ENCODE peak calls at places on chromosome 20, in four cellular contexts. Z, A, C and D are unnamed samples.

GRCh38 chr20:17959257-17959627 is 9.4 kb downstream of the SNX5 start:
- ATAC-seq in Z (no peak), A (no peak), C (peak; percentile 9), D (no peak)

GRCh38 chr20:32224463-32224862 is 16.8 kb downstream of the POFUT1 start:
- ATAC-seq in Z (no peak), A (no peak), C (no peak), D (no peak)

GRCh38 chr20:4470375-4470774 is 251.3 kb upstream of the PRND start:
- ATAC-seq in Z (no peak), A (no peak), C (no peak), D (no peak)

GRCh38 chr20:25453035-25453810 is 45.8 kb downstream of the GINS1 start:
- ATAC-seq in Z (no peak), A (no peak), C (peak; percentile 12), D (no peak)

GRCh38 chr20:53678315-53678989 is 84.8 kb upstream of the ZNF217 start:
- ATAC-seq in Z (no peak), A (no peak), C (no peak), D (no peak)

GRCh38 chr20:62228982-62229545 is 9.0 kb upstream of the HRH3 start:
- ATAC-seq in Z (no peak), A (no peak), C (no peak), D (no peak)

GRCh38 chr20:9093203-9093962 is 24.5 kb downstream of the PLCB4 start:
- ATAC-seq in Z (peak; percentile 30), A (no peak), C (no peak), D (peak; percentile 34)

GRCh38 chr20:64102647-64103354 is 4.6 kb downstream of the NPBWR2 start:
- ATAC-seq in Z (no peak), A (no peak), C (no peak), D (no peak)

GRCh38 chr20:33753143-33753542 is 21.3 kb downstream of the ZNF341 start:
- ATAC-seq in Z (no peak), A (no peak), C (no peak), D (no peak)

GRCh38 chr20:33444797-33445560 is 1.4 kb upstream of the SNTA1 start:
- ATAC-seq in Z (peak; percentile 55), A (peak; percentile 6), C (peak; percentile 21), D (no peak)

GRCh38 chr20:57714409-57715267 is 4.8 kb upstream of the PMEPA1 start:
- ATAC-seq in Z (no peak), A (no peak), C (no peak), D (no peak)

GRCh38 chr20:48758206-48758820 is 69.5 kb downstream of the PREX1 start:
- ATAC-seq in Z (no peak), A (peak; percentile 34), C (no peak), D (no peak)

GRCh38 chr20:17499041-17499440 is 32.1 kb downstream of the BFSP1 start:
- ATAC-seq in Z (no peak), A (no peak), C (no peak), D (no peak)

GRCh38 chr20:3658708-3659491 is 4.3 kb downstream of the GFRA4 start:
- ATAC-seq in Z (no peak), A (no peak), C (no peak), D (no peak)

GRCh38 chr20:21322921-21323321 is 19.8 kb downstream of the XRN2 start:
- ATAC-seq in Z (no peak), A (no peak), C (no peak), D (no peak)

GRCh38 chr20:427849-428657 is 20.0 kb downstream of the RBCK1 start:
- ATAC-seq in Z (no peak), A (no peak), C (no peak), D (no peak)

GRCh38 chr20:428658-429200 is 20.6 kb downstream of the RBCK1 start:
- ATAC-seq in Z (no peak), A (no peak), C (no peak), D (no peak)

GRCh38 chr20:427401-427800 is 19.3 kb downstream of the RBCK1 start:
- ATAC-seq in Z (no peak), A (no peak), C (no peak), D (no peak)

GRCh38 chr20:430091-430999 is 22.2 kb downstream of the RBCK1 start:
- ATAC-seq in Z (no peak), A (no peak), C (no peak), D (no peak)

DNA sequence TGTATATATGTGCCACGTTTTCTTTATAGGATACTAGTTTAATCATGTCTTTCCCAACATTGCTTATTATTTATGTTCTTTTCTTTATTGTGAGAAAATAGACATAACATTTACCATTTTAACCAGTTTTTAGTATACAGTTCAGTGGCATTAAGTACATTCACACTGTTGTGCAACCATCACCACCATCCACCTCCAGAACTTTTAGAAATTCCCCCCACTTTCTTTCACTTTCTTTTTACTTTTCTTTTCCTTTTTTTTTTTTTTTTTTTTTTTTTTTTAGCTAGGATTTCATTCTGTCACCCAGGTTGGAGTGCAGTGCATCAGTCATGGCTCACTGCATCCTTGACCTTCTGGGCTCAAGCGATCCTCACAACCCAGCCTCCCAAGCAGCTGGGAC is 18.5 kb downstream of the RBCK1 start:
- ATAC-seq in Z (no peak), A (no peak), C (no peak), D (no peak)
- TF ChIP-seq POLR2A in Z (no peak), A (no peak), C (no peak), D (no peak)

DNA sequence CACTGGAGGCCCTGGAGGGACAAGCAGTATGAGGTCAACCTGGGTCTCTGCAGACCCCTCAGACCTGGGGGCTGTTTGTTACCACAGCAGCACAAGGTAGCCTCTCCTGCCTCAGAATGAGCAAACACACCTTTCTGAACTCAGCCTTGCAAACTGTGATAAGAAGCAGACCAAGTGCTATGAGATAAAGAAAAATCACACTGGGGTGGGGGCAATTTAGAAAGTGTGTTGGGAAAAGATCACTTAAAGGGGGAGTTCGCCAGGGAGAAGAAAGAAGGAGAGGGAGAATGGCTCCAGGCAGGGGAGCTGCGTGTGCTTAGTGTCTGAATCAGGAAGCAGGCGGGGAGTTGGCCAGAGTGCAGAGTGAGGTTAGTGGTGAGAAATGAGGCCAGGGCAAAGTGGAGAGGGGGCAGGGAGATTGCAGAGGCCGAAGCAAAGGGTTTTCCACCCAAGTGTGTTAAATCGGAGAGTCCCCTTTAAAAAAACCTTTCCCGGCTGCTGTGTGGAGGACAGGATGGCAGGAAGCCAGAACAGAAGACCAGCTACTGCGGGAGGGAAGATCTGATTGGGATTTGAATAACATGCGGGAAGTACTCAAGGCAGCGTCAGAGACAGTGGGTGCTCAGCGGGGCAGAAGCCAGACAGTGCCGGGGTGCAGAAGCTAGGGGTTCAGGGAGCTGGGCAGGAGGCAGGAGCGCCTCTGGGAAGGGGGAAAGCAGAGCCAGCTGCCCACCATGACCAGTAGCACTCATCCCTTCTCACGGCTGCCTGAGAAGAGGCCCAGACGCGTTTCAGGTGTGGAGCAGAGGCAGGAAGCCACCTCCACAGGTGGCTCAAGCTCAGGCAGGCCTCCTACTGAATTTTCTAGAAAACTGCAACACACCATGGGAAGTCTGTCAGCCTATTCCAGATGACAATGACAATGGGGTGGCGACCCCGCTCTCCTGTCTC is 9.0 kb downstream of the ADA start:
- ATAC-seq in Z (no peak), A (peak; percentile 80), C (peak; percentile 66), D (peak; percentile 58)
- H3K4me1 ChIP-seq in Z (peaks cover 19% of the 10 kb centered on the region), A (no peaks in the 10 kb centered on the region), C (peaks cover 55% of the 10 kb centered on the region), D (no peaks in the 10 kb centered on the region)

GRCh38 chr20:8076505-8077498 is 55.3 kb upstream of the PLCB1 start:
- ATAC-seq in Z (no peak), A (no peak), C (no peak), D (peak; percentile 52)

GRCh38 chr20:8078528-8078914 is 53.5 kb upstream of the PLCB1 start:
- ATAC-seq in Z (no peak), A (peak; percentile 53), C (no peak), D (no peak)

GRCh38 chr20:8079976-8080375 is 52.1 kb upstream of the PLCB1 start:
- ATAC-seq in Z (no peak), A (no peak), C (no peak), D (no peak)

GRCh38 chr20:8082999-8083398 is 49.1 kb upstream of the PLCB1 start:
- ATAC-seq in Z (peak; percentile 65), A (peak; percentile 19), C (no peak), D (peak; percentile 92)

DNA sequence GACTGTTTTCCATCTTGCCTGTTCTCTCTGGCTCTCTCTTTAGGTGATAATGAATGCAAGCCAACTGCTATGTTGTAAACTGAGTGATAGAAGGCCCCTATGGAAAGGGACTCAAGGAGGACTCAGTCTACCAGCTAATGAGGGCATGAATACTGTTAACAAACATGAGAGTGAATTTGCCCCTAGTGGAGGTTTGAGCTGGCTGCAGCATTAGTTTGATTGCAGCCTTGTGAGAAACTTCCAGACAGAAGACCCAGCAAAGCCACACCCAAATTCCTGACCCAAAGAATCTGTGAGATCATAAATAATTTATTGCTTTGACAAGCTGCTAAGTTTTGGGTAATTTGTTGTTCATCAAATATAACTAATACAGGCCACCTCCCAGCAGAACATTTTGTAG is 50.0 kb upstream of the PLCB1 start:
- ATAC-seq in Z (no peak), A (no peak), C (peak; percentile 77), D (no peak)
- TF ChIP-seq CTCF in Z (no peak), A (no peak), C (no peak), D (peak; percentile 5)

GRCh38 chr20:46128310-46129151 is 10.4 kb downstream of the CD40 start:
- ATAC-seq in Z (no peak), A (peak; percentile 45), C (peak; percentile 41), D (no peak)
- TF ChIP-seq POLR2A in Z (no peak), A (no peak), C (no peak), D (no peak)

GRCh38 chr20:50895111-50895830 is 36.0 kb downstream of the ADNP start:
- ATAC-seq in Z (no peak), A (peak; percentile 85), C (no peak), D (no peak)

GRCh38 chr20:50891138-50891537 is 40.1 kb downstream of the ADNP start:
- ATAC-seq in Z (peak; percentile 78), A (no peak), C (no peak), D (no peak)

GRCh38 chr20:50898475-50898874 is 32.8 kb downstream of the ADNP start:
- ATAC-seq in Z (no peak), A (no peak), C (no peak), D (no peak)

GRCh38 chr20:50892394-50892793 is 38.8 kb downstream of the ADNP start:
- ATAC-seq in Z (no peak), A (no peak), C (no peak), D (no peak)

DNA sequence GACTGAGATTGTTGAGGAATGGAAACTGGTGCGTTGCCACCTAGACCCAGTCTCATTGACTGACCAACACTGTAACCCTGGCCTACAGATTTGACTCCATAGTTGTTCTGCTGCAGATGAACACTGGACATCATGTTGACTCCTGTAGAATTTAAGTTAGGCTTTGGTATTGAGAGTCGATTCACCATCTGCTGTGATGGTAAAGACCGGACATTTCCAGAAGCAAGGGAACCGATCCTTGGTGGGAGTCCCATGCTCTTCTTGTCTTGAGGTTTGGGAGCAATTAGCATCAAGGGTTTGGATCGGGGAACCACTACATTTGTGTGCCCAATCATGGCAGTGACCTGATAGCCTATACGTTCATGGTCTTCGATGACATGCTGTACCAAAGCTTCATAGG is 37.6 kb downstream of the ADNP start:
- ATAC-seq in Z (no peak), A (no peak), C (no peak), D (no peak)
- H3K4me1 ChIP-seq in Z (no peaks in the 10 kb centered on the region), A (no peaks in the 10 kb centered on the region), C (peaks cover 10% of the 10 kb centered on the region), D (no peaks in the 10 kb centered on the region)

GRCh38 chr20:20184149-20184548 is 131.8 kb downstream of the CFAP61 start:
- ATAC-seq in Z (no peak), A (no peak), C (no peak), D (no peak)
- TF ChIP-seq CTCF in Z (no peak), A (no peak), C (peak; percentile 27), D (no peak)